ENCODE peak calls at places on chromosomes 12 and 14, in ten cellular contexts. I is fibroblast of villous mesenchyme, Y is neural progenitor cell, K is dorsolateral prefrontal cortex, W is breast epithelium, N is fibroblast of mammary gland, Q is choroid plexus epithelial cell, V is right atrium auricular region, R is upper lobe of right lung, X is thyroid gland. E is an unnamed sample.
A peak's percentile ranks its signal among the peaks of the same experiment; 100 is the strongest.

GRCh38 chr14:48417715-48418500 is 742.5 kb upstream of the MDGA2 start:
- DNase-seq in I (no peak), Y (no peak), K (no peak), W (no peak), N (no peak), Q (no peak), V (no peak), R (no peak), X (no peak), E (no peak)

GRCh38 chr12:29807125-29807524 is 23.4 kb upstream of the TMTC1 start:
- DNase-seq in I (peak; percentile 45), Y (no peak), K (no peak), W (no peak), N (peak; percentile 74), Q (peak; percentile 84), V (no peak), R (no peak), X (no peak), E (no peak)

GRCh38 chr14:94509356-94509755 is at the start of gene SERPINA12:
- DNase-seq in I (no peak), Y (no peak), K (no peak), W (no peak), N (no peak), Q (no peak), V (peak; percentile 26), R (no peak), X (no peak), E (no peak)

GRCh38 chr12:45232771-45233372 is 17.0 kb downstream of the ANO6 start:
- DNase-seq in I (peak; percentile 96), Y (no peak), K (no peak), W (no peak), N (peak; percentile 98), Q (peak; percentile 94), V (peak; percentile 79), R (no peak), X (peak; percentile 5), E (peak; percentile 98)

GRCh38 chr14:51969852-51970251 is 19.5 kb upstream of the RTRAF start:
- DNase-seq in I (no peak), Y (no peak), K (no peak), W (no peak), N (no peak), Q (no peak), V (no peak), R (no peak), X (no peak), E (no peak)

GRCh38 chr12:42446761-42447160 is 120.8 kb downstream of the PPHLN1 start:
- DNase-seq in I (no peak), Y (peak; percentile 58), K (no peak), W (no peak), N (no peak), Q (peak; percentile 28), V (no peak), R (no peak), X (peak; percentile 88), E (no peak)

GRCh38 chr12:79514730-79515525 is 175.8 kb downstream of the PAWR start:
- DNase-seq in I (peak; percentile 10), Y (no peak), K (no peak), W (no peak), N (peak; percentile 25), Q (peak; percentile 37), V (no peak), R (no peak), X (no peak), E (peak; percentile 68)

GRCh38 chr14:101849125-101849524 is 87.6 kb downstream of the PPP2R5C start:
- DNase-seq in I (no peak), Y (no peak), K (no peak), W (no peak), N (no peak), Q (no peak), V (no peak), R (no peak), X (no peak), E (no peak)

GRCh38 chr12:110966081-110966760 is 45.8 kb upstream of the MYL2 start:
- DNase-seq in I (no peak), Y (no peak), K (peak; percentile 57), W (no peak), N (peak; percentile 22), Q (no peak), V (no peak), R (no peak), X (no peak), E (no peak)

GRCh38 chr14:28375295-28375694 is 391.3 kb upstream of the FOXG1 start:
- DNase-seq in I (no peak), Y (peak; percentile 56), K (no peak), W (no peak), N (peak; percentile 49), Q (peak; percentile 79), V (no peak), R (no peak), X (no peak), E (peak; percentile 52)

GRCh38 chr12:71552728-71553501 is 110.7 kb downstream of the ZFC3H1 start:
- DNase-seq in I (no peak), Y (no peak), K (no peak), W (no peak), N (no peak), Q (no peak), V (no peak), R (no peak), X (no peak), E (no peak)

GRCh38 chr12:111636209-111636928 is 37.3 kb upstream of the ATXN2 start:
- DNase-seq in I (peak; percentile 71), Y (peak; percentile 84), K (peak; percentile 71), W (peak; percentile 62), N (peak; percentile 57), Q (peak; percentile 70), V (peak; percentile 72), R (peak; percentile 66), X (peak; percentile 61), E (peak; percentile 39)

GRCh38 chr14:33062476-33062875 is 123.8 kb downstream of the NPAS3 start:
- DNase-seq in I (no peak), Y (no peak), K (no peak), W (no peak), N (no peak), Q (no peak), V (no peak), R (no peak), X (peak; percentile 20), E (no peak)

GRCh38 chr12:120639771-120640721 is at the start of gene CABP1:
- DNase-seq in I (no peak), Y (peak; percentile 85), K (peak; percentile 37), W (no peak), N (no peak), Q (no peak), V (no peak), R (no peak), X (peak; percentile 53), E (no peak)

GRCh38 chr12:3117628-3118027 is 40.4 kb downstream of the TSPAN9 start:
- DNase-seq in I (peak; percentile 94), Y (no peak), K (no peak), W (no peak), N (peak; percentile 94), Q (peak; percentile 87), V (no peak), R (no peak), X (no peak), E (peak; percentile 71)

GRCh38 chr12:119684730-119685129 is 16.8 kb downstream of the PRKAB1 start:
- DNase-seq in I (peak; percentile 55), Y (no peak), K (no peak), W (no peak), N (peak; percentile 39), Q (peak; percentile 16), V (no peak), R (no peak), X (no peak), E (no peak)

GRCh38 chr12:3043406-3043805 is 33.8 kb upstream of the TSPAN9 start:
- DNase-seq in I (no peak), Y (no peak), K (no peak), W (no peak), N (no peak), Q (no peak), V (no peak), R (no peak), X (no peak), E (no peak)

GRCh38 chr14:74835607-74836250 is 40.2 kb downstream of the PROX2 start:
- DNase-seq in I (no peak), Y (no peak), K (no peak), W (no peak), N (no peak), Q (no peak), V (no peak), R (no peak), X (no peak), E (no peak)
- H3K4me3 ChIP-seq in I (no peak overlapping the region), Y (no peak overlapping the region), K (no peak overlapping the region), W (no peak overlapping the region), N (no peak overlapping the region), Q (no peak overlapping the region), V (no peak overlapping the region), R (no peak overlapping the region), X (no peak overlapping the region), E (no peak overlapping the region)

GRCh38 chr14:54001189-54001878 is 44.7 kb upstream of the BMP4 start:
- DNase-seq in I (no peak), Y (peak; percentile 34), K (no peak), W (no peak), N (no peak), Q (no peak), V (no peak), R (no peak), X (no peak), E (no peak)
- TF ChIP-seq CTCF in I (peak; percentile 11), Y (peak; percentile 34), K (no peak), W (no peak), N (no peak), Q (no peak), V (peak; percentile 14), R (no peak), X (no peak), E (no peak)

DNA sequence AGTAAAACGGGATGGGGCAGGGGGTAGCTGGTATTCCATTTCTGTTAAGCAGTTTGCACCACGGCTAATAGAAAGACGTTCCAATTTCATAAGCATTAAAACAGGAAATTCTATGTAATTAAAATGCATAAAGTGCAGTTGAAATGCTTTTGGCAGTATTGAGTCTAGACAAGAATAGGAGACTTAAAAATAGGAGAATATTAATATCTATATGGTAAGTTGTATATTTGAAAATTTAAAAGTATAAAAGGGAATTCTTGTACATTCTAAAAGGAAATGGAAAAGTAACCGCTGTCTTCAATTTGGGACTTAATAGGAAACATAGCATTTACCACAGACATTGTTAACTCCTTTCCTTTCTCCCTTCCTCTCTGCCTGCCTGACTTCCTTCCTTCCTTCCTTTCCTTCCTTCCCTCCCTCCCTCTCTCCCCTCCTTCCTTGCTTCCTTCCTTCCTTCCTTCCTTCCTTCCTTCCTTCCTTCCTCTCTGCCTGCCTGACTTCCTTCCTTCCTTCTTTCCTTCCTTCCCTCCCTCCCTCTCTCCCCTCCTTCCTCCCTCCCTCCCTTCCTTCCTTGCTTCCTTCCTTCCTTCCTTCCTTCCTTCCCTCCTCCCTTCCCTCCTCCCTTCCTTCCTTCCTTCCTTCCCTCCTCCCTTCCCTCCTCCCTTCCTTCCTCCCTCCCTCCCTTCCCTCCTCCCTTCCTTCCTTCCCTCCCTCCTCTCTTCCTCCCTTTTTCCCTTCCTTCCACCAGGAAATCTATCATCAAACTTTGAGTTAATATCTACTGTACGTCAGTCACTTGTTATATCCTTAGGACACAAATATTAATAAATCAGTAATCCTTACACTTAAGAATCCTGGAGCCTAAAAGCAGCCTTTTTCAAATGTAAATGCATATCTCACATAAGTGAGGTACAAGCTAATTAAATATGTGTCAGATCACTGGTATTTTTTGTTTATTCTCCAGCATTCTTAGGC is 1049.3 kb downstream of the GALC start:
- DNase-seq in I (no peak), Y (no peak), K (no peak), W (no peak), N (no peak), Q (no peak), V (no peak), R (no peak), X (no peak), E (no peak)
- H3K4me3 ChIP-seq in I (no peak overlapping the region), Y (no peak overlapping the region), K (no peak overlapping the region), W (no peak overlapping the region), N (no peak overlapping the region), Q (no peak overlapping the region), V (no peak overlapping the region), R (no peak overlapping the region), X (no peak overlapping the region), E (no peak overlapping the region)

GRCh38 chr12:18861287-18861858 is 123.5 kb downstream of the CAPZA3 start:
- DNase-seq in I (peak; percentile 54), Y (no peak), K (no peak), W (no peak), N (peak; percentile 62), Q (peak; percentile 68), V (no peak), R (no peak), X (no peak), E (peak; percentile 50)
- TF ChIP-seq CTCF in I (peak; percentile 56), Y (peak; percentile 45), K (no peak), W (peak; percentile 29), N (peak; percentile 57), Q (peak; percentile 59), V (peak; percentile 64), R (peak; percentile 68), X (peak; percentile 20), E (peak; percentile 56)